ENCODE peak calls at places on chromosomes 11 and 22, in eight cellular contexts. B, Y, Z, U, K, I, C and R are unnamed samples. For H3K36me3, the result is how much of the 10 kb centered on the place peaks cover.

GRCh38 chr22:19762315-19763140 is 1.9 kb downstream of the TBX1 start:
- DNase-seq in B (no peak), Y (peak), Z (no peak), U (no peak), K (peak), I (no peak), C (no peak), R (no peak)

GRCh38 chr11:134065381-134065780 is 3.5 kb upstream of the JAM3 start:
- DNase-seq in B (no peak), Y (no peak), Z (no peak), U (no peak), K (no peak), I (no peak), C (no peak), R (no peak)

GRCh38 chr22:39308614-39309363 is 10.6 kb downstream of the RPL3 start:
- DNase-seq in B (peak), Y (peak), Z (no peak), U (no peak), K (peak), I (no peak), C (peak), R (no peak)

GRCh38 chr22:39401301-39401631 is 1.7 kb downstream of the TAB1 start:
- DNase-seq in B (no peak), Y (no peak), Z (no peak), U (no peak), K (no peak), I (no peak), C (no peak), R (no peak)

GRCh38 chr11:118913411-118914125 is 12.2 kb downstream of the BCL9L start:
- DNase-seq in B (no peak), Y (peak), Z (no peak), U (no peak), K (no peak), I (no peak), C (peak), R (peak)

GRCh38 chr22:46297151-46297819 is 615 bp downstream of the GTSE1 start:
- DNase-seq in B (no peak), Y (peak), Z (peak), U (peak), K (peak), I (no peak), C (peak), R (peak)

GRCh38 chr22:50678651-50679521 is 6.3 kb downstream of the SHANK3 start:
- DNase-seq in B (no peak), Y (no peak), Z (no peak), U (no peak), K (no peak), I (peak), C (no peak), R (no peak)

GRCh38 chr11:16942917-16943316 is 71.3 kb downstream of the PLEKHA7 start:
- DNase-seq in B (no peak), Y (no peak), Z (no peak), U (no peak), K (no peak), I (no peak), C (no peak), R (no peak)

GRCh38 chr22:44782286-44782830 is 30.0 kb downstream of the ARHGAP8 start:
- DNase-seq in B (no peak), Y (peak), Z (no peak), U (no peak), K (no peak), I (no peak), C (no peak), R (no peak)

GRCh38 chr22:28977481-28977971 is 84.1 kb downstream of the C22orf31 start:
- DNase-seq in B (peak), Y (peak), Z (no peak), U (peak), K (no peak), I (no peak), C (no peak), R (no peak)

GRCh38 chr11:63445720-63446119 is 45.2 kb downstream of the PLAAT5 start:
- DNase-seq in B (no peak), Y (peak), Z (no peak), U (no peak), K (no peak), I (no peak), C (peak), R (no peak)

GRCh38 chr11:1006762-1007161 is 29.8 kb downstream of the MUC6 start:
- DNase-seq in B (no peak), Y (no peak), Z (no peak), U (no peak), K (no peak), I (no peak), C (no peak), R (no peak)

GRCh38 chr11:45383229-45383628 is 97.1 kb upstream of the SYT13 start:
- DNase-seq in B (no peak), Y (peak), Z (no peak), U (peak), K (no peak), I (no peak), C (no peak), R (no peak)

GRCh38 chr11:121244861-121245260 is 47.7 kb upstream of the SC5D start:
- DNase-seq in B (no peak), Y (peak), Z (no peak), U (no peak), K (no peak), I (no peak), C (peak), R (no peak)

GRCh38 chr11:16946477-16947282 is 67.5 kb downstream of the PLEKHA7 start:
- DNase-seq in B (no peak), Y (no peak), Z (no peak), U (peak), K (peak), I (no peak), C (no peak), R (peak)

GRCh38 chr11:12199231-12199948 is 89.0 kb downstream of the MICAL2 start:
- DNase-seq in B (no peak), Y (no peak), Z (no peak), U (peak), K (no peak), I (no peak), C (no peak), R (no peak)
- TF ChIP-seq EZH2phosphoT487 in B (no peak), Y (no peak), Z (no peak), U (no peak), K (no peak), I (no peak), C (no peak), R (no peak)

GRCh38 chr22:24053481-24054226 is 42.5 kb downstream of the CABIN1 start:
- DNase-seq in B (no peak), Y (peak), Z (peak), U (no peak), K (no peak), I (no peak), C (no peak), R (no peak)

GRCh38 chr22:24054356-24054755 is 43.3 kb downstream of the CABIN1 start:
- DNase-seq in B (no peak), Y (peak), Z (no peak), U (no peak), K (no peak), I (no peak), C (no peak), R (no peak)

GRCh38 chr22:24059121-24059520 is 48.0 kb downstream of the CABIN1 start:
- DNase-seq in B (no peak), Y (peak), Z (no peak), U (no peak), K (no peak), I (no peak), C (peak), R (no peak)

GRCh38 chr22:24051568-24051967 is 40.5 kb downstream of the CABIN1 start:
- DNase-seq in B (no peak), Y (peak), Z (no peak), U (no peak), K (no peak), I (no peak), C (no peak), R (no peak)

GRCh38 chr22:24055283-24055682 is 44.2 kb downstream of the CABIN1 start:
- DNase-seq in B (no peak), Y (no peak), Z (no peak), U (no peak), K (no peak), I (no peak), C (no peak), R (no peak)
- H3K36me3 ChIP-seq in B (under half), Y (under half), Z (half or more), U (under half), K (under half), I (under half), C (under half), R (under half)

DNA sequence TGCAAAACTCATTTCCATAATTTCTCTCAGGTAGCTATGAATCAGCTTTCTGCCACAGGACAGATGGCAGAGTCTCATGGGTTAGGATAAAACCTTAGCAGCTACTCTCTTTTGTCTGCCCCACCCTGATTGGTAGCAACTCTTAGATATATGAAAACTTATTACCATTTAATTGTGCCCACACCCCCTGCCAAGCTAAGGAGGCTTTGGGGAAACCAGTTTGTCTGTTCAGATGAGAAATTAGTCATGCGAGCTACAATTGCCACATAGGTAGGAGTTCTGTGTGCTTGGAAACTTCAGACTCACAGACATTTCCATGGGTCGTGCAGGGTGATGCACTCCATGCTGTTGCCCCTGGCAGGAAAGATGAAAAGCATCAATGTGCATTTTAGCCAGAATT is 39.9 kb downstream of the CD44 start:
- DNase-seq in B (no peak), Y (peak), Z (no peak), U (no peak), K (no peak), I (no peak), C (peak), R (no peak)
- TF ChIP-seq EZH2phosphoT487 in B (no peak), Y (no peak), Z (no peak), U (no peak), K (no peak), I (no peak), C (no peak), R (no peak)

DNA sequence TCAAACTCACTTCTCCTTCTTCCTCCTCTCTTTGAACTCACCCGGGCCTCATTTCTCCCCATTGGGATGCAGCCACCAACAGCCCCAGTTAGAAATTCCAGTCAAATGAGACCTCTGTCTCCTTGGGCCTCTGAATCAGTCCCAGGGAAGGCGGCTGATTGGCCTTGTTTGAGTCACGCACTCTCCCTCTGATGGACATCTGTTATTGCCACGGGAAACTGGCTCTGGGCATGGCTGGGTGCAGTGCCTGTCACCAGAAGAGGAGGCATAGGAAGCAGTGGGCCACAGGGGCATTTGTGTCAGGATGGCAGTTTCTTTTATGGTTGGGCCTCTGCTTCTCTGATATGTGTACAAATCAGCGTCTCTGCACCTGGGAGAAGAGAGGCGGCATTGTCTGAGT is 9.6 kb upstream of the WNT11 start:
- DNase-seq in B (no peak), Y (peak), Z (no peak), U (no peak), K (no peak), I (no peak), C (no peak), R (no peak)
- H3K36me3 ChIP-seq in B (under half), Y (under half), Z (under half), U (under half), K (under half), I (under half), C (under half), R (under half)

GRCh38 chr11:30433831-30434230 is 110.9 kb downstream of the ARL14EP start:
- DNase-seq in B (no peak), Y (no peak), Z (no peak), U (no peak), K (no peak), I (no peak), C (no peak), R (no peak)

GRCh38 chr11:30432716-30433115 is 109.8 kb downstream of the ARL14EP start:
- DNase-seq in B (no peak), Y (no peak), Z (no peak), U (no peak), K (no peak), I (no peak), C (no peak), R (no peak)

GRCh38 chr11:30432177-30432576 is 109.3 kb downstream of the ARL14EP start:
- DNase-seq in B (no peak), Y (no peak), Z (no peak), U (no peak), K (no peak), I (no peak), C (no peak), R (no peak)

GRCh38 chr11:30431127-30431814 is 108.4 kb downstream of the ARL14EP start:
- DNase-seq in B (no peak), Y (no peak), Z (no peak), U (no peak), K (no peak), I (no peak), C (no peak), R (no peak)

DNA sequence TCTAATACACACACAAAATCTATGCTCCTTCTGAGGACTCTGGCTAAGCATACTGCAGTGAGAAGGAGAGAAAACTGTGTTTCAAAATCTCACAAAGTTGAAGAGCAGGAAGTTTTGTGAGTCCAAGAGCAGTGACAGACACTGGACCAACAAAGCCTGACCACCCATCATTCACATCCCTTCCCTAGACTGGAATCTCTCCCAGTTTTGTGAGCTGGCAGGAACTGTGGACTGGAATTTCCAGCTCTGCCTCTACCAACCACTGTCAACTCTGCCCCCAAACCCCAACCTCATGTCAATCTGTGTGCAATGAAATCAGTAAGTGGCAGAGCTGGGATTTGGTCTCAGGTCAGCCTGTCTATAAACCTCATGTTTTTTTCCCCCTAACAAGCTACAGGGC is 112.6 kb downstream of the ARL14EP start:
- DNase-seq in B (no peak), Y (no peak), Z (no peak), U (no peak), K (no peak), I (no peak), C (peak), R (no peak)
- TF ChIP-seq EZH2phosphoT487 in B (no peak), Y (no peak), Z (no peak), U (no peak), K (no peak), I (no peak), C (no peak), R (no peak)

GRCh38 chr11:47318166-47318565 is 34.3 kb downstream of the MYBPC3 start:
- DNase-seq in B (no peak), Y (no peak), Z (no peak), U (no peak), K (no peak), I (no peak), C (no peak), R (no peak)

GRCh38 chr11:47317078-47317828 is 35.2 kb downstream of the MYBPC3 start:
- DNase-seq in B (no peak), Y (no peak), Z (no peak), U (no peak), K (no peak), I (no peak), C (no peak), R (no peak)

DNA sequence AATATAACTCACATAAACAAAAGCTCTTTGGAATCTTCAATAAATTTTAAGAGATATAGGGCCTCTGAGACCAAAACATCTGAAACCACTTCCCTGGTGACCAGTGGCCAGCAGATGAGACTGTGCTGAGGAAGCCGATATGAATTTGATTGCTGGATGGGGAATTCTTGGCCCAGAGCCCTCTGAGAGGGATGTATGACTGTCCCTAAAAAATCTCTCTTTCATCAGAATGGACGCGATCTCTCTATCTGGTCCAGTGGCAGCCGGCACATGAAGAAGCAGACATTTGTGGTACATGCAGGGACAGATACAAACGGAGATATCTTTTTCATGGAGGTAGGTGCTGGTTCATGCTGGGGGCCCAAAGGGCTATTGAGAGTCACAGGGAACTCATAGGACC is 37.5 kb downstream of the MYBPC3 start:
- DNase-seq in B (no peak), Y (peak), Z (no peak), U (no peak), K (no peak), I (peak), C (no peak), R (no peak)
- H3K36me3 ChIP-seq in B (under half), Y (under half), Z (half or more), U (under half), K (under half), I (under half), C (under half), R (under half)

DNA sequence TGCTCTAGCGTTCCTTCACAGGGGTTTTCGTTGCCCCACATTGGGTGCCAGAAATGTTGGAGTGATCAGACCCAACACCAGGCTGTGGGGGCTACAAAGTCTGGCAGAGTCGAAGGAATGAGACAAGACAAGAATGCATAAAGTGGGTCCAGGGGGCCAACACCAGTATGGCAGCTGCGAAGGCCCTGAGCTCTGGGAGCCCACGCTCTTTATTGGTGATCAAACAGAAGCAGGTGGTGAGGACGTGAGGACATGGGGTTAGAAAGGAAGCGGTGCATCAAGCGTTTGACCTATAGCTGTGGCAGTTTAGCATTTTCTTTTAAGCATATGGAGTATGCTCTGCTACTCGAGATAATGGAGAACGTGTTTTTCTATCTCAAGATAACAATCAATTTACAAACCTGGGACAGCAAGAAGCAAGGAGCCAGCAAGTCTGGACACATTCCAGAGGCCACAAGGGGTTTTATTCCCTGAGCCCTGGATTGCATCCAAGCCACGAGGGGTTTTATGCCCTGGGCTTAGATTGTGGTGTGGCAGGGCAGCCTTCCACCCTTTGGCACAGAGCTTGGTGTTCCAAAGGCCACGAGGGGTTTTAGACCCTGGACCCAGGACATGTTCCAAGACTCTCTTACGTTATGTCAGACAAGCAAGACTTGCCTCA is 3.9 kb upstream of the DNAJB13 start:
- DNase-seq in B (no peak), Y (no peak), Z (no peak), U (no peak), K (no peak), I (no peak), C (no peak), R (no peak)
- TF ChIP-seq EZH2phosphoT487 in B (no peak), Y (no peak), Z (no peak), U (no peak), K (no peak), I (no peak), C (no peak), R (no peak)